ENCODE peak calls at places on chromosomes 7 and 10, in five cellular contexts. D is upper lobe of left lung; F is effector memory CD4-positive, alpha-beta T cell; Y is SK-N-SH; X is trophoblast cell. P is an unnamed sample. For H3K36me3 and H3K4me1, the result is how much of the 10 kb centered on the place peaks cover.

GRCh38 chr10:35789996-35790395 is 147.9 kb upstream of the FZD8 start:
- DNase-seq in Y (no peak), F (no peak), D (no peak), X (no peak), P (no peak)

GRCh38 chr10:74736029-74736428 is 90.4 kb upstream of the KAT6B start:
- DNase-seq in F (no peak), X (no peak), Y (no peak), D (no peak), P (no peak)

GRCh38 chr10:130017631-130018022 is 53.6 kb upstream of the EBF3 start:
- DNase-seq in X (no peak), D (peak), Y (no peak), F (no peak), P (no peak)

GRCh38 chr7:45574521-45575500 is 643 bp downstream of the ADCY1 start:
- DNase-seq in X (peak), F (no peak), D (no peak), Y (peak), P (no peak)

GRCh38 chr7:121000091-121000983 is 11.8 kb downstream of the CPED1 start:
- DNase-seq in X (no peak), Y (no peak), F (no peak), D (no peak), P (peak)

GRCh38 chr7:139916717-139917395 is 87.8 kb downstream of the TBXAS1 start:
- DNase-seq in D (no peak), X (no peak), F (no peak), Y (no peak), P (no peak)

GRCh38 chr10:103838851-103839512 is 16.4 kb downstream of the SH3PXD2A start:
- DNase-seq in F (no peak), D (no peak), X (no peak), Y (no peak), P (peak)

GRCh38 chr10:96765406-96766240 is 45.3 kb upstream of the PIK3AP1 start:
- DNase-seq in F (peak), D (peak), Y (peak), X (peak), P (peak)

GRCh38 chr10:97601268-97602215 is 12.0 kb downstream of the C10orf62 start:
- DNase-seq in X (no peak), D (no peak), F (no peak), Y (peak), P (no peak)

GRCh38 chr10:22345301-22346086 is at the start of gene SPAG6:
- DNase-seq in F (peak), X (peak), D (peak), Y (peak), P (no peak)

DNA sequence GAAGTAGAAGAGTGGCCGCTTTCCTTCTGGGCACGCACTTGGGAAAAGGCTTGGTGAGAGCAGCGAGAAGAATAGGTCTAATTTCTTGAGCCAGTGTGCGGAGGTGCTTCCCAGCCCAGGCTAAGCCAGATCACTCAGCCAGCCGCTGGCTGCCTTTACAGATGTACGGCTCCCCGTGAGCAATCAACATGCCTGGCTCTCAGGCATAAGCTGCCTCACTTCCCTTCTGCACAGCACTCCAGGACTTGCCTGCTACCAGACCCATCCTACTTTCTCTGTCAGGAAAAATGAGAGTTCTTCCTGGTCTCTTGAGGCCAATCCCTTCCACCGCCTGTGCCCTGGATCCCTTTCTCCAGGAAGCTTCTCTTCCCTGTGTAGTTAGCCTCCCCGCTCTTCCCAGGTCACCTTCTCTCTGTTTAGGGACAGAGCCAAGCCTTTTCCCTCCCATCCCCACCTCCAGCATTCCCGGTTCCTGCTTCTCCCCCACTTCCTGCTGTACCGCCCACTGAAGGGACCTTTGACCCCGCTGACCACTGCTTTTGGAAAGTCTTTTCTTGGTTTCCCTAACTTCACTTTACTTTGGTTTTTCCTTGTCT is 1.1 kb upstream of the ACTR3C start:
- DNase-seq in F (no peak), Y (peak), D (peak), X (no peak), P (no peak)
- H3K36me3 ChIP-seq in F (under half), Y (under half), D (under half), X (under half), P (under half)

DNA sequence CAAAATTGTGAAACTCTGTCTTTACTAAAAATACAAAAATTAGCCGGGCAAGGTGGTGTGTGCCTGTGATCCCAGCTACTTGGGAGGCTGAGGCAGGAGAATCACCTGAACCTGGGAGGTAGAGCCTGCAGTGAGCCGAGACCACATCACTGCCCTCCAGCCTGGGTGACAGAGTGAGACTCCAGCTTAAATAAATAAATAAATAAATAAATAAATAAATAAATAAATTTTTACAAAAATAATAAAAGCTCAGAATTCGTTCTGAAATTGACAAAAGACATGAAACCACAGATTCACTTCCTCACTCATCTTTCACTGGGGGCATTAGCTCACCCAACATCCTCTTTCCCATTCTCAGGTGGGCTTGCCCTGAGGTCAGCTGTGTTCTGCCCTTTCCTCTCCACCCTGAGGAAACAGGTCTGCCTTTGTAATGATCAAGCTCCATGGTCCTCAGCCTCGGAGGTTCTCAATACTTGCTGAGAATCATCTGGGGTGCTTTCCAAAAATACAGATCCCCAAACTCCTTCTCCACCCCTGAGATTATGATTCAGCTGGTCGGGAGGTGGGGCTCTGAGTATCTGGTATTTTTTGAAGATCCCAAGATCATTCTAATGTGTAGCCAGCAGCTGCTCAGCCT is 29.2 kb upstream of the APBB1IP start:
- DNase-seq in Y (no peak), D (no peak), F (no peak), X (no peak), P (no peak)
- H3K27ac ChIP-seq in Y (no peak), D (no peak), F (no peak), X (no peak), P (no peak)

GRCh38 chr10:79351332-79351731 is 4.1 kb downstream of the PPIF start:
- DNase-seq in X (no peak), Y (no peak), D (peak), F (no peak), P (no peak)
- H3K4me1 ChIP-seq in X (under half), Y (under half), D (under half), F (under half), P (under half)

DNA sequence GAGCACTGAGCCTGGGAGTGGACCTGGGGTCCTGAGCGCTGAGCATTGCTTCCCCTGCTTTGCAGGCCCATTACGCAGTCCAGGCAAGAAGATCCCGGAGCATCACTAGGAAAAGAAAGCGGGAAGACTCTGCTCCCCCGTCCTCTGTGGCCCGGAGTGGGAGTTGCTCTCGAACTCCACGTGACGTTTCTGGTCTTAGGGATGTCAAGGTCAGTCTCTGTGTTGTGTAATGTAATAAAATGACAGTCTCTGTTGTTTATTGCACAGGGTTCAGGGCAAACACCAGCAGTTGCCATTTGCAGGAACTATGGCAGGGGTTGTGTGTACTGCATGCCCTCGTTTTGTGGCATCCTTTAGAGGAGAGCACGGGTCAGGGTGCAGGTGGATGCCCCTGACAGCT is 10.0 kb downstream of the IDI2 start:
- DNase-seq in D (no peak), Y (no peak), X (no peak), F (no peak), P (no peak)
- H3K36me3 ChIP-seq in D (half or more), Y (half or more), X (half or more), F (half or more), P (under half)

DNA sequence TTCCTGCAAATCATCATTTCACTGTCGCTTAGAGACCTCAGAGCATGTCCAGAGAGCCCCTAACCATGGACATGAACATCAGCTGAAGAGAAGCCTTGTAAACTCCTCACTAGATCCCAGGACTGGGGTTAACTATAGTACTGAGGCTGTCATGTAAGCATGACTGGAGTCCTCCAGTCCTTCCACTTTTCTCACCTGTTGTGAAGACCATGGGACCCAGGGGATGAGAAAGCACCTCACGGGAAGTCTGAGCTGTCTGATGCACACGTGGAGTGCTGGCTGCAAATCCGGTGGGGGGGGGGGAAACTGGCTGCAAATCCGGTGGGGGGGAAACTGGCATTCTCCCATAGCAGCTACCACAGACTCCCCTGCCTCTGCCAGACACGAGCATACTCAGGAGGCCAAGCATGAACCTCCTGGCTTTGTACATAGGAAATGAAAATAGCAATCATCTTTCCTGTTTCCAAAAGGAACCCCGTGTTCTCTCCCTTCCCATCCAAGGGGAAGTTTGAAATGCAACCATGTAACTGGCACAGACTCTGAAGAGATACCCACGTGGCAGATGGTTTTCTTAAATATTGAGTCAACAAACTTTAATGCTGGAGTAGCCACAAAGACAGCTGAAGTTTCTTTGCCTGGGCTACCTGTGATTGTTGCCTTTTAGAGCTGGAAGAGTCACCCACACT is 261.4 kb downstream of the ZMYND11 start:
- DNase-seq in F (no peak), D (no peak), X (no peak), Y (no peak), P (no peak)
- H3K27ac ChIP-seq in F (no peak), D (peak), X (peak), Y (no peak), P (no peak)

DNA sequence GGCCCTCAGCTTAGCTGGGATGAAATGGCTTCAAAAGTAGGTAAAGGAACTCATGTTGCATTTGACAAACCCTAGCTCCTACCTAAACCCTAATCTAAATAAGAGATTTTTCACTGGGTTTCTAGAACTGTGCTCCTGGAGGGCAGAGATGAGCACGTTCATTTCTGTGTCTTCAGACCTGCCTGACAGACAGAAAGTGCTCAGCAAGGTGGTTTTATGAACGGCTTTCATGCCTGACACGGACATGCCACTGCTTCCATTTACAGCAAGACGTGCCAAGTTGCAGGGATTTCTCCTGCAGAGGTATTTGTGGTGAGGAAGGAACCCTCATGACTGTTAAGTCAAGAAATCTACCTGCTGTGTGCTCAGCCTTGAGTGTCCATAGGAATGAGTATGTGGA is 83.5 kb upstream of the KMT2C start:
- DNase-seq in Y (no peak), D (no peak), X (no peak), F (no peak), P (no peak)
- H3K4me1 ChIP-seq in Y (under half), D (under half), X (under half), F (under half), P (under half)

GRCh38 chr7:99006739-99007424 is 128.6 kb downstream of the TRRAP start:
- DNase-seq in X (no peak), D (no peak), Y (no peak), F (no peak), P (no peak)
- H3K36me3 ChIP-seq in X (half or more), D (half or more), Y (half or more), F (half or more), P (half or more)

GRCh38 chr7:152608208-152608607 is 67.7 kb downstream of the XRCC2 start:
- DNase-seq in X (no peak), D (no peak), F (no peak), Y (no peak), P (no peak)
- H3K27ac ChIP-seq in X (no peak), D (no peak), F (no peak), Y (no peak), P (no peak)